ENCODE peak calls at places on chromosomes 13 and 19, in four cellular contexts. One of them, this sample, is unnamed.

GRCh38 chr13:90872491-90873025 is 474.9 kb upstream of the MIR17HG start:
- DNase-seq in HepG2: no peak
- DNase-seq in GM12878: no peak
- DNase-seq in WTC11: no peak
- DNase-seq in this sample: no peak

GRCh38 chr19:11380653-11381534 is 3.2 kb downstream of the EPOR start:
- DNase-seq in WTC11: peak
- DNase-seq in GM12878: peak
- DNase-seq in HepG2: peak
- DNase-seq in this sample: peak

GRCh38 chr19:33143897-33144405 is 12.0 kb downstream of the WDR88 start:
- DNase-seq in GM12878: no peak
- DNase-seq in HepG2: peak
- DNase-seq in WTC11: peak
- DNase-seq in this sample: peak

GRCh38 chr19:38650911-38651584 is 3.6 kb downstream of the ACTN4 start:
- DNase-seq in HepG2: no peak
- DNase-seq in WTC11: no peak
- DNase-seq in GM12878: no peak
- DNase-seq in this sample: no peak

GRCh38 chr19:37936166-37936565 is 29.2 kb downstream of the SIPA1L3 start:
- DNase-seq in HepG2: peak
- DNase-seq in GM12878: no peak
- DNase-seq in WTC11: no peak
- DNase-seq in this sample: no peak

GRCh38 chr13:21676611-21677021 is 5.7 kb downstream of the FGF9 start:
- DNase-seq in HepG2: no peak
- DNase-seq in GM12878: no peak
- DNase-seq in WTC11: peak
- DNase-seq in this sample: no peak

GRCh38 chr19:55931936-55932386 is at the start of gene NLRP13:
- DNase-seq in WTC11: no peak
- DNase-seq in GM12878: no peak
- DNase-seq in HepG2: no peak
- DNase-seq in this sample: no peak

GRCh38 chr19:17680235-17680722 is 7.9 kb downstream of the UNC13A start:
- DNase-seq in HepG2: no peak
- DNase-seq in GM12878: peak
- DNase-seq in WTC11: peak
- DNase-seq in this sample: peak

GRCh38 chr13:90395846-90396245 is 951.6 kb upstream of the MIR17HG start:
- DNase-seq in HepG2: no peak
- DNase-seq in GM12878: no peak
- DNase-seq in WTC11: no peak
- DNase-seq in this sample: no peak

GRCh38 chr19:29672933-29673336 is 7.7 kb downstream of the PLEKHF1 start:
- DNase-seq in WTC11: no peak
- DNase-seq in HepG2: no peak
- DNase-seq in GM12878: peak
- DNase-seq in this sample: no peak

GRCh38 chr13:46032341-46032740 is 20.2 kb downstream of the ZC3H13 start:
- DNase-seq in HepG2: no peak
- DNase-seq in WTC11: no peak
- DNase-seq in GM12878: no peak
- DNase-seq in this sample: no peak

GRCh38 chr13:107834268-107834667 is 381.1 kb downstream of the LIG4 start:
- DNase-seq in GM12878: no peak
- DNase-seq in WTC11: no peak
- DNase-seq in HepG2: no peak
- DNase-seq in this sample: no peak

GRCh38 chr19:8321760-8322637 is 703 bp downstream of the RPS28 start:
- DNase-seq in GM12878: no peak
- DNase-seq in WTC11: no peak
- DNase-seq in HepG2: no peak
- DNase-seq in this sample: no peak

GRCh38 chr13:66578305-66578704 is 651.8 kb downstream of the PCDH9 start:
- DNase-seq in WTC11: no peak
- DNase-seq in HepG2: no peak
- DNase-seq in GM12878: no peak
- DNase-seq in this sample: no peak

GRCh38 chr13:43937839-43938238 is 58.1 kb downstream of the LACC1 start:
- DNase-seq in WTC11: no peak
- DNase-seq in HepG2: no peak
- DNase-seq in GM12878: no peak
- DNase-seq in this sample: no peak

GRCh38 chr13:62643007-62643483 is 1227.4 kb upstream of the PCDH20 start:
- DNase-seq in WTC11: no peak
- DNase-seq in GM12878: peak
- DNase-seq in HepG2: peak
- DNase-seq in this sample: no peak

GRCh38 chr13:51525567-51526165 is 58.6 kb upstream of the WDFY2 start:
- DNase-seq in HepG2: no peak
- DNase-seq in GM12878: no peak
- DNase-seq in WTC11: no peak
- DNase-seq in this sample: no peak

GRCh38 chr13:113562085-113562749 is 22.3 kb upstream of the TFDP1 start:
- DNase-seq in HepG2: peak
- DNase-seq in GM12878: no peak
- DNase-seq in WTC11: peak
- DNase-seq in this sample: peak
- TF ChIP-seq CREM in HepG2: no peak
- TF ChIP-seq CREM in GM12878: no peak
- TF ChIP-seq CREM in WTC11: no peak
- TF ChIP-seq CREM in this sample: no peak

GRCh38 chr19:6359942-6360341 is 1.4 kb upstream of the CLPP start:
- DNase-seq in HepG2: no peak
- DNase-seq in WTC11: no peak
- DNase-seq in GM12878: no peak
- DNase-seq in this sample: no peak
- TF ChIP-seq CREM in HepG2: no peak
- TF ChIP-seq CREM in WTC11: no peak
- TF ChIP-seq CREM in GM12878: no peak
- TF ChIP-seq CREM in this sample: no peak

GRCh38 chr19:1970003-1970805 is 29.2 kb downstream of the CSNK1G2 start:
- DNase-seq in GM12878: no peak
- DNase-seq in WTC11: no peak
- DNase-seq in HepG2: no peak
- DNase-seq in this sample: no peak
- TF ChIP-seq CREM in GM12878: no peak
- TF ChIP-seq CREM in WTC11: no peak
- TF ChIP-seq CREM in HepG2: no peak
- TF ChIP-seq CREM in this sample: no peak

GRCh38 chr19:24069907-24070657 is 16.9 kb upstream of the ZNF254 start:
- DNase-seq in HepG2: no peak
- DNase-seq in GM12878: no peak
- DNase-seq in WTC11: no peak
- DNase-seq in this sample: no peak
- TF ChIP-seq CREM in HepG2: no peak
- TF ChIP-seq CREM in GM12878: no peak
- TF ChIP-seq CREM in WTC11: no peak
- TF ChIP-seq CREM in this sample: no peak

GRCh38 chr13:97000295-97000925 is 6.1 kb upstream of the OXGR1 start:
- DNase-seq in WTC11: no peak
- DNase-seq in GM12878: no peak
- DNase-seq in HepG2: no peak
- DNase-seq in this sample: no peak
- TF ChIP-seq CREM in WTC11: no peak
- TF ChIP-seq CREM in GM12878: no peak
- TF ChIP-seq CREM in HepG2: no peak
- TF ChIP-seq CREM in this sample: no peak

GRCh38 chr13:110469597-110469996 is 91.9 kb downstream of the RAB20 start:
- DNase-seq in GM12878: no peak
- DNase-seq in HepG2: no peak
- DNase-seq in WTC11: no peak
- DNase-seq in this sample: no peak

GRCh38 chr13:110468986-110469495 is 92.5 kb downstream of the RAB20 start:
- DNase-seq in HepG2: no peak
- DNase-seq in GM12878: no peak
- DNase-seq in WTC11: no peak
- DNase-seq in this sample: no peak

GRCh38 chr13:110471156-110471832 is 90.2 kb downstream of the RAB20 start:
- DNase-seq in GM12878: no peak
- DNase-seq in WTC11: no peak
- DNase-seq in HepG2: no peak
- DNase-seq in this sample: no peak

GRCh38 chr13:110471833-110472162 is 89.7 kb downstream of the RAB20 start:
- DNase-seq in HepG2: no peak
- DNase-seq in GM12878: peak
- DNase-seq in WTC11: no peak
- DNase-seq in this sample: peak

GRCh38 chr13:110470272-110471009 is 91.1 kb downstream of the RAB20 start:
- DNase-seq in HepG2: no peak
- DNase-seq in GM12878: no peak
- DNase-seq in WTC11: no peak
- DNase-seq in this sample: no peak
- TF ChIP-seq CREM in HepG2: no peak
- TF ChIP-seq CREM in GM12878: no peak
- TF ChIP-seq CREM in WTC11: no peak
- TF ChIP-seq CREM in this sample: no peak

DNA sequence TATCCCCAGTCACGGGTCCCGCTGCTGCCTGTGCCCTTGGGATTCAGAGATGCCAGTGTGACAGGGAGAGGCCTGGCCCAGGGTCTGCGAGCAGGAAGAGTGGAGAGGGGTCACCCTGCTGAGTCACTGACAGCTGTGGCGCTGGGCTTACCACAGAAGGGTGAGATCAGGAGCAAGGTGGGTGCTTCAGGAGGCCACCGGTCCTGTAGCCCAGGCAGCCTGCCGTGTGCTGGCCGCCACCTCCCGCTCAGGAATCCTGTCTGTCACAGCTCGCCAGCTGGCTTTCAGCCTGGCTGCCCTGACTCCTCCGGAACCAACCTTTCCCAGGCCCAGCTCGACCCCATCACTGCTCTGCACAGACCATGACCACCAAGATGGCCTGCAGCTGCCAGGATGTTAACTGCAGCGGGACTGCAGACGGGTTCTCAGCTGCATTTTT is 25.3 kb downstream of the NAXD start:
- DNase-seq in WTC11: no peak
- DNase-seq in HepG2: no peak
- DNase-seq in GM12878: no peak
- DNase-seq in this sample: no peak
- TF ChIP-seq CREM in WTC11: no peak
- TF ChIP-seq CREM in HepG2: no peak
- TF ChIP-seq CREM in GM12878: no peak
- TF ChIP-seq CREM in this sample: no peak

GRCh38 chr19:45376045-45376724 is 5.8 kb upstream of the ERCC2 start:
- DNase-seq in GM12878: no peak
- DNase-seq in WTC11: peak
- DNase-seq in HepG2: peak
- DNase-seq in this sample: peak
- TF ChIP-seq CREM in GM12878: no peak
- TF ChIP-seq CREM in WTC11: no peak
- TF ChIP-seq CREM in HepG2: peak
- TF ChIP-seq CREM in this sample: no peak

GRCh38 chr13:41905600-41906254 is 55.2 kb downstream of the VWA8 start:
- DNase-seq in HepG2: peak
- DNase-seq in GM12878: no peak
- DNase-seq in WTC11: no peak
- DNase-seq in this sample: no peak

GRCh38 chr13:41914552-41914951 is 46.4 kb downstream of the VWA8 start:
- DNase-seq in WTC11: no peak
- DNase-seq in GM12878: no peak
- DNase-seq in HepG2: no peak
- DNase-seq in this sample: no peak

GRCh38 chr13:41915096-41915495 is 45.8 kb downstream of the VWA8 start:
- DNase-seq in WTC11: no peak
- DNase-seq in GM12878: no peak
- DNase-seq in HepG2: no peak
- DNase-seq in this sample: no peak

DNA sequence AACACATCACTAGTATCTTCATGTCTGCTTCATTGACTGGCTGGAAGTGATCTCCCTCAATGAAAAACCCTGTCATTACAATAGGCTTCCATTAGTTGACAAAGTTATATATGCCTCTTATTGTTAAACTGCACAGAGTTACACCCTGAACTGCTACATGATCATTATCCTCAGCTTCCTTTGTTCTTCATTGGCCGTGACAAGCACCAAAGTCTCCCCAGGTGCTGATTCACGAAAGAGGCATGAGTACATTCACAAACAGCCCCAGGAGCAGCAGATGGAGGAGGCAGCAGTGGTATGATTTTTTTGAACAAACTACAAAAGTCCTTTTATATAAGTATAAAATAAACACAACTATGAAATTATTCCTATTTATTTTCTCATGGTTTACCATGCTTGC is 51.4 kb downstream of the VWA8 start:
- DNase-seq in GM12878: no peak
- DNase-seq in WTC11: no peak
- DNase-seq in HepG2: no peak
- DNase-seq in this sample: no peak
- TF ChIP-seq CREM in GM12878: no peak
- TF ChIP-seq CREM in WTC11: no peak
- TF ChIP-seq CREM in HepG2: no peak
- TF ChIP-seq CREM in this sample: no peak